ENCODE peak calls at places on chromosomes 6 and 20, in eight cellular contexts. One of them, this sample, is unnamed. For H3K4me1, H3K9me3 and H3K27me3, the result is how much of the 10 kb centered on the place peaks cover.

GRCh38 chr20:433300-433975 is 25.3 kb downstream of the RBCK1 start:
- DNase-seq in pancreas: no peak
- DNase-seq in left ventricle myocardium inferior: no peak
- DNase-seq in BE2C: no peak
- DNase-seq in tibial nerve: no peak
- DNase-seq in MM.1S: no peak
- DNase-seq in naive thymus-derived CD4-positive, alpha-beta T cell: no peak
- DNase-seq in NT2/D1: no peak
- DNase-seq in this sample: no peak

GRCh38 chr6:148104131-148104530 is 238.5 kb upstream of the SASH1 start:
- DNase-seq in tibial nerve: no peak
- DNase-seq in BE2C: no peak
- DNase-seq in MM.1S: no peak
- DNase-seq in NT2/D1: no peak
- DNase-seq in pancreas: no peak
- DNase-seq in naive thymus-derived CD4-positive, alpha-beta T cell: no peak
- DNase-seq in left ventricle myocardium inferior: no peak
- DNase-seq in this sample: no peak

GRCh38 chr6:96926425-96926824 is 1.9 kb downstream of the KLHL32 start:
- DNase-seq in pancreas: no peak
- DNase-seq in tibial nerve: no peak
- DNase-seq in MM.1S: no peak
- DNase-seq in naive thymus-derived CD4-positive, alpha-beta T cell: no peak
- DNase-seq in NT2/D1: no peak
- DNase-seq in left ventricle myocardium inferior: no peak
- DNase-seq in BE2C: no peak
- DNase-seq in this sample: no peak

GRCh38 chr6:42400031-42400760 is 51.5 kb downstream of the TRERF1 start:
- DNase-seq in BE2C: no peak
- DNase-seq in naive thymus-derived CD4-positive, alpha-beta T cell: no peak
- DNase-seq in left ventricle myocardium inferior: no peak
- DNase-seq in NT2/D1: no peak
- DNase-seq in tibial nerve: no peak
- DNase-seq in pancreas: no peak
- DNase-seq in MM.1S: no peak
- DNase-seq in this sample: no peak

GRCh38 chr6:134523903-134524302 is 206.0 kb upstream of the SGK1 start:
- DNase-seq in BE2C: no peak
- DNase-seq in left ventricle myocardium inferior: no peak
- DNase-seq in NT2/D1: no peak
- DNase-seq in naive thymus-derived CD4-positive, alpha-beta T cell: peak
- DNase-seq in MM.1S: no peak
- DNase-seq in tibial nerve: no peak
- DNase-seq in pancreas: no peak
- DNase-seq in this sample: no peak

GRCh38 chr6:154482858-154483257 is 27.6 kb downstream of the CNKSR3 start:
- DNase-seq in NT2/D1: no peak
- DNase-seq in MM.1S: no peak
- DNase-seq in tibial nerve: no peak
- DNase-seq in BE2C: no peak
- DNase-seq in left ventricle myocardium inferior: no peak
- DNase-seq in pancreas: no peak
- DNase-seq in naive thymus-derived CD4-positive, alpha-beta T cell: no peak
- DNase-seq in this sample: no peak

GRCh38 chr6:98841589-98842488 is 7.5 kb downstream of the POU3F2 start:
- DNase-seq in left ventricle myocardium inferior: no peak
- DNase-seq in pancreas: no peak
- DNase-seq in NT2/D1: no peak
- DNase-seq in BE2C: no peak
- DNase-seq in tibial nerve: no peak
- DNase-seq in MM.1S: no peak
- DNase-seq in naive thymus-derived CD4-positive, alpha-beta T cell: no peak
- DNase-seq in this sample: no peak

GRCh38 chr6:14816106-14816864 is 429.6 kb upstream of the JARID2 start:
- DNase-seq in tibial nerve: no peak
- DNase-seq in pancreas: no peak
- DNase-seq in NT2/D1: no peak
- DNase-seq in left ventricle myocardium inferior: no peak
- DNase-seq in naive thymus-derived CD4-positive, alpha-beta T cell: no peak
- DNase-seq in MM.1S: no peak
- DNase-seq in BE2C: peak
- DNase-seq in this sample: peak

GRCh38 chr6:158934157-158934556 is 65.8 kb downstream of the RSPH3 start:
- DNase-seq in left ventricle myocardium inferior: no peak
- DNase-seq in BE2C: no peak
- DNase-seq in naive thymus-derived CD4-positive, alpha-beta T cell: no peak
- DNase-seq in MM.1S: no peak
- DNase-seq in pancreas: no peak
- DNase-seq in NT2/D1: no peak
- DNase-seq in tibial nerve: no peak
- DNase-seq in this sample: no peak

GRCh38 chr6:136113736-136114173 is 136.4 kb downstream of the MTFR2 start:
- DNase-seq in BE2C: peak
- DNase-seq in pancreas: no peak
- DNase-seq in MM.1S: no peak
- DNase-seq in naive thymus-derived CD4-positive, alpha-beta T cell: no peak
- DNase-seq in left ventricle myocardium inferior: peak
- DNase-seq in tibial nerve: peak
- DNase-seq in NT2/D1: peak
- DNase-seq in this sample: peak

GRCh38 chr6:44699851-44700250 is 312.3 kb downstream of the CDC5L start:
- DNase-seq in NT2/D1: no peak
- DNase-seq in pancreas: no peak
- DNase-seq in naive thymus-derived CD4-positive, alpha-beta T cell: no peak
- DNase-seq in BE2C: no peak
- DNase-seq in tibial nerve: no peak
- DNase-seq in MM.1S: no peak
- DNase-seq in left ventricle myocardium inferior: no peak
- DNase-seq in this sample: no peak

GRCh38 chr6:145669627-145670034 is 65.7 kb downstream of the EPM2A start:
- DNase-seq in MM.1S: no peak
- DNase-seq in left ventricle myocardium inferior: no peak
- DNase-seq in tibial nerve: no peak
- DNase-seq in NT2/D1: no peak
- DNase-seq in naive thymus-derived CD4-positive, alpha-beta T cell: no peak
- DNase-seq in pancreas: no peak
- DNase-seq in BE2C: no peak
- DNase-seq in this sample: peak

GRCh38 chr20:31926493-31926892 is 25.4 kb downstream of the PDRG1 start:
- DNase-seq in NT2/D1: no peak
- DNase-seq in naive thymus-derived CD4-positive, alpha-beta T cell: no peak
- DNase-seq in tibial nerve: no peak
- DNase-seq in left ventricle myocardium inferior: no peak
- DNase-seq in MM.1S: no peak
- DNase-seq in pancreas: no peak
- DNase-seq in BE2C: no peak
- DNase-seq in this sample: no peak

GRCh38 chr6:140966676-140967075 is 1166.0 kb upstream of the GJE1 start:
- DNase-seq in pancreas: no peak
- DNase-seq in tibial nerve: no peak
- DNase-seq in NT2/D1: no peak
- DNase-seq in BE2C: no peak
- DNase-seq in MM.1S: no peak
- DNase-seq in left ventricle myocardium inferior: no peak
- DNase-seq in naive thymus-derived CD4-positive, alpha-beta T cell: no peak
- DNase-seq in this sample: no peak

GRCh38 chr20:46963758-46964181 is 69.1 kb downstream of the EYA2 start:
- DNase-seq in NT2/D1: no peak
- DNase-seq in naive thymus-derived CD4-positive, alpha-beta T cell: no peak
- DNase-seq in MM.1S: no peak
- DNase-seq in BE2C: no peak
- DNase-seq in pancreas: no peak
- DNase-seq in tibial nerve: no peak
- DNase-seq in left ventricle myocardium inferior: no peak
- DNase-seq in this sample: no peak

GRCh38 chr20:20594171-20594530 is 118.3 kb downstream of the RALGAPA2 start:
- DNase-seq in NT2/D1: no peak
- DNase-seq in MM.1S: peak
- DNase-seq in naive thymus-derived CD4-positive, alpha-beta T cell: peak
- DNase-seq in pancreas: no peak
- DNase-seq in left ventricle myocardium inferior: no peak
- DNase-seq in BE2C: no peak
- DNase-seq in tibial nerve: peak
- DNase-seq in this sample: peak

DNA sequence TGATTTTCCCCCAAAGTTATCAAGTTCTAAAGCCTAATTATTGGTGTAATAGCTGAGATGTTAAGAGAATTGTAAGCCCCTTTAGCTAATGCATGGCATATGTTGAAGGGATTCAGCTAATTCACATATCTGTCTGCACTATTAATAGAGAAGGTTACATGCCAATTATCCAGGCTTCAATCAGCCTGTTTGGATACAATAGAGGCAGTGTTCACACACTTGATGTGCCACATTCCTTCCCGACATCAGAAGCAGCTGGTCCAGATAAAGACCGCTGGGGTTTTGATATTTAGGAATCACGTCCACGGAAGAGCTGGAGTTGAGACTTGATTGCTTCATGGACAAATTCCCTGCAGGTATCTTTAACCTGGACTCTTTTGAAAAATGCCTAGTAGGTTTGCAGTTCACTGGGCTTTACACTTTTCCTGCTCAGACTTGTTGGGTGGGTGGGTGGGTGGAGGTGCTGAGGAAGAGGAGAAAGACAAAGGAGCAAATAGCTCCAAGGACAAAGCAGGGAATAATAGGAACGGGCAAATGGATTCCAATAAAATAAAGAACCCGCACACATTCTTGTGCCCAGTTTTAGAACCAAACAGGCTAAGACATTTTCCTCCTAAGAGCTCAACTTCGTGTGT is 142.6 kb upstream of the ZNF217 start:
- DNase-seq in MM.1S: no peak
- DNase-seq in left ventricle myocardium inferior: no peak
- DNase-seq in tibial nerve: no peak
- DNase-seq in pancreas: peak
- DNase-seq in BE2C: no peak
- DNase-seq in NT2/D1: no peak
- DNase-seq in naive thymus-derived CD4-positive, alpha-beta T cell: no peak
- DNase-seq in this sample: no peak
- H3K4me1 ChIP-seq in MM.1S: under half
- H3K4me1 ChIP-seq in left ventricle myocardium inferior: half or more
- H3K4me1 ChIP-seq in tibial nerve: half or more
- H3K4me1 ChIP-seq in pancreas: under half
- H3K4me1 ChIP-seq in BE2C: under half
- H3K4me1 ChIP-seq in NT2/D1: under half
- H3K4me1 ChIP-seq in naive thymus-derived CD4-positive, alpha-beta T cell: under half
- H3K4me1 ChIP-seq in this sample: under half

GRCh38 chr20:56094228-56094627 is 88.9 kb upstream of the CBLN4 start:
- DNase-seq in tibial nerve: no peak
- DNase-seq in BE2C: no peak
- DNase-seq in naive thymus-derived CD4-positive, alpha-beta T cell: no peak
- DNase-seq in MM.1S: no peak
- DNase-seq in left ventricle myocardium inferior: no peak
- DNase-seq in pancreas: no peak
- DNase-seq in NT2/D1: no peak
- DNase-seq in this sample: no peak
- H3K9me3 ChIP-seq in tibial nerve: under half
- H3K9me3 ChIP-seq in BE2C: under half
- H3K9me3 ChIP-seq in naive thymus-derived CD4-positive, alpha-beta T cell: under half
- H3K9me3 ChIP-seq in MM.1S: under half
- H3K9me3 ChIP-seq in left ventricle myocardium inferior: under half
- H3K9me3 ChIP-seq in pancreas: under half
- H3K9me3 ChIP-seq in NT2/D1: under half
- H3K9me3 ChIP-seq in this sample: under half

GRCh38 chr6:149859938-149860337 is 4.2 kb downstream of the LRP11 start:
- DNase-seq in pancreas: no peak
- DNase-seq in tibial nerve: no peak
- DNase-seq in BE2C: no peak
- DNase-seq in left ventricle myocardium inferior: no peak
- DNase-seq in NT2/D1: no peak
- DNase-seq in MM.1S: no peak
- DNase-seq in naive thymus-derived CD4-positive, alpha-beta T cell: no peak
- DNase-seq in this sample: no peak

GRCh38 chr6:149859368-149859767 is 4.8 kb downstream of the LRP11 start:
- DNase-seq in MM.1S: no peak
- DNase-seq in pancreas: peak
- DNase-seq in BE2C: no peak
- DNase-seq in tibial nerve: no peak
- DNase-seq in NT2/D1: no peak
- DNase-seq in left ventricle myocardium inferior: no peak
- DNase-seq in naive thymus-derived CD4-positive, alpha-beta T cell: no peak
- DNase-seq in this sample: no peak

GRCh38 chr6:149860834-149861602 is 3.1 kb downstream of the LRP11 start:
- DNase-seq in left ventricle myocardium inferior: no peak
- DNase-seq in tibial nerve: no peak
- DNase-seq in NT2/D1: no peak
- DNase-seq in naive thymus-derived CD4-positive, alpha-beta T cell: no peak
- DNase-seq in pancreas: no peak
- DNase-seq in MM.1S: no peak
- DNase-seq in BE2C: no peak
- DNase-seq in this sample: no peak

GRCh38 chr6:149861603-149862423 is 2.3 kb downstream of the LRP11 start:
- DNase-seq in MM.1S: no peak
- DNase-seq in naive thymus-derived CD4-positive, alpha-beta T cell: no peak
- DNase-seq in NT2/D1: no peak
- DNase-seq in pancreas: no peak
- DNase-seq in tibial nerve: no peak
- DNase-seq in left ventricle myocardium inferior: no peak
- DNase-seq in BE2C: no peak
- DNase-seq in this sample: no peak

DNA sequence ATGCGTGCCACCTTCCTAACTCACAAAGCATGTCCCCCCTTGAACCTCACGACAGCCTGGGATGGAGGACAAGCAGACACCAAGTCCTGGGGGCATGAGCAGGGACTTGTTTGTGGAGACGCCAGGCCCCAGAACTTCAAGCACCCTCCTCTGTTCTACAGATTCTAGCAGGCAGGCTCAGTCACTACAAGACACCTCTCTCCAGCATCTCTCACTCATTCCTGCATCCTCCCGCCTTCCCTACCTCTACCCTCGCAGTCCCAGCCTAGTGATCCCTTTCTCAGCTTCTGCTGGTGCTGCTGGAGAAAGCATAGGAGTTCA is 3.7 kb downstream of the LRP11 start:
- DNase-seq in MM.1S: no peak
- DNase-seq in BE2C: no peak
- DNase-seq in NT2/D1: no peak
- DNase-seq in naive thymus-derived CD4-positive, alpha-beta T cell: no peak
- DNase-seq in left ventricle myocardium inferior: no peak
- DNase-seq in tibial nerve: no peak
- DNase-seq in pancreas: no peak
- DNase-seq in this sample: no peak
- H3K27me3 ChIP-seq in MM.1S: under half
- H3K27me3 ChIP-seq in BE2C: under half
- H3K27me3 ChIP-seq in NT2/D1: under half
- H3K27me3 ChIP-seq in naive thymus-derived CD4-positive, alpha-beta T cell: under half
- H3K27me3 ChIP-seq in left ventricle myocardium inferior: under half
- H3K27me3 ChIP-seq in tibial nerve: under half
- H3K27me3 ChIP-seq in pancreas: under half
- H3K27me3 ChIP-seq in this sample: under half

DNA sequence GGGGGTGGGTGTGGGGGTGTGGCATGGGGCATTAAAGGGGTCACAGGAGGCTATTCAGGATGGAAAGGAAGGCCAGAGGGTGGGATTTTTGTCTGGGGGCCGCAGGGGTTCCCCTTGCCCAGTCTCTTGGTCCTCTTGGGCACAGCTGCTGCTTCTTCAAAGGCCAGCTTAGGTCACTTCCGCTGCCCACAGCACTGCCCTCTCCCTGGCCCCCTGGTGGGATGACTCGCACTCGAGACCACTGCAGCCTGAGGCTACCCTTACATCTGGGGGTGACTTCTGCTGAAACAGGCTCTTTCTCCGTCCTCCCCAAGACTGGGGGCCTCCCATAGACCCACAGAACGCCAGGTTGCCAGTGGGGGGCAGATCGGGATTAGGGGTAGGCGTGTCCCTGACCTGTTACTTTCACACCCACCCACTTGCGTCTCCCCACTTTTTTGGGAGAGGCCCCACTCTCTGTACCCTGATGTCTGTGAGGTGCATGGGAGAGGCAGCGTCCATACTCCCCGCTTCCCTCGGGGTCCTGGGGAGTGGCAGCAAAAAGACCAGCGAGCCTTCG is 1.3 kb downstream of the LKAAEAR1 start:
- DNase-seq in left ventricle myocardium inferior: no peak
- DNase-seq in MM.1S: no peak
- DNase-seq in BE2C: no peak
- DNase-seq in pancreas: no peak
- DNase-seq in tibial nerve: no peak
- DNase-seq in NT2/D1: no peak
- DNase-seq in naive thymus-derived CD4-positive, alpha-beta T cell: no peak
- DNase-seq in this sample: no peak
- H3K4me1 ChIP-seq in left ventricle myocardium inferior: half or more
- H3K4me1 ChIP-seq in MM.1S: under half
- H3K4me1 ChIP-seq in BE2C: under half
- H3K4me1 ChIP-seq in pancreas: under half
- H3K4me1 ChIP-seq in tibial nerve: half or more
- H3K4me1 ChIP-seq in NT2/D1: under half
- H3K4me1 ChIP-seq in naive thymus-derived CD4-positive, alpha-beta T cell: under half
- H3K4me1 ChIP-seq in this sample: under half

This sample was measured in A673.